ENCODE peak calls at places on chromosomes 5 and 9, in six cellular contexts. U is GM12891, N is HepG2, Z is GM12878, B is K562, O is H1. T is an unnamed sample.

GRCh38 chr5:34626036-34626435 is 30.1 kb upstream of the RAI14 start:
- DNase-seq in O (no peak), U (no peak), B (no peak), Z (no peak), N (no peak), T (no peak)

GRCh38 chr9:96408409-96409280 is 9.5 kb downstream of the ZNF367 start:
- DNase-seq in O (no peak), Z (no peak), U (no peak), B (no peak), N (peak), T (no peak)

GRCh38 chr5:138960145-138960692 is 85.1 kb upstream of the LRRTM2 start:
- DNase-seq in O (no peak), U (no peak), Z (no peak), B (no peak), N (no peak), T (no peak)

GRCh38 chr5:142017832-142018427 is 5.1 kb upstream of the GNPDA1 start:
- DNase-seq in B (no peak), Z (peak), O (no peak), N (no peak), U (no peak), T (no peak)

GRCh38 chr9:76082062-76082461 is 191.6 kb downstream of the PCSK5 start:
- DNase-seq in Z (no peak), U (no peak), B (no peak), O (no peak), N (no peak), T (no peak)

GRCh38 chr9:110189559-110190311 is 18.2 kb downstream of the C9orf152 start:
- DNase-seq in B (no peak), U (no peak), Z (no peak), N (no peak), O (no peak), T (no peak)

GRCh38 chr5:10990626-10991025 is 229.6 kb upstream of the DAP start:
- DNase-seq in Z (no peak), U (no peak), B (no peak), O (no peak), N (no peak), T (no peak)

GRCh38 chr9:113875917-113876805 is at the start of gene ZNF618:
- DNase-seq in B (peak), Z (no peak), N (no peak), O (peak), U (peak), T (peak)

GRCh38 chr5:72815580-72816296 is 723 bp upstream of the TNPO1 start:
- DNase-seq in B (no peak), N (no peak), U (no peak), O (no peak), Z (no peak), T (peak)

GRCh38 chr5:6434737-6435136 is 13.9 kb upstream of the UBE2QL1 start:
- DNase-seq in N (no peak), U (no peak), O (no peak), Z (no peak), B (no peak), T (no peak)

GRCh38 chr9:79940919-79941318 is 369.2 kb downstream of the TLE4 start:
- DNase-seq in U (no peak), B (no peak), O (no peak), N (no peak), Z (no peak), T (no peak)

GRCh38 chr9:77575785-77576184 is 72.3 kb downstream of the GNA14 start:
- DNase-seq in Z (no peak), N (no peak), O (no peak), B (peak), U (no peak), T (no peak)

GRCh38 chr5:38800515-38800914 is 45.3 kb upstream of the OSMR start:
- DNase-seq in O (no peak), N (no peak), U (no peak), Z (no peak), B (no peak), T (no peak)

GRCh38 chr5:87268126-87268969 is 665 bp downstream of the RASA1 start:
- DNase-seq in Z (peak), B (peak), U (peak), N (peak), O (peak), T (peak)

GRCh38 chr9:36900136-36900855 is 133.8 kb downstream of the PAX5 start:
- DNase-seq in U (no peak), B (peak), O (no peak), Z (no peak), N (no peak), T (no peak)

GRCh38 chr9:78235771-78236510 is at the start of gene CEP78:
- DNase-seq in Z (peak), O (peak), N (peak), B (peak), U (peak), T (peak)

GRCh38 chr5:94459915-94460314 is 158.5 kb downstream of the KIAA0825 start:
- DNase-seq in B (no peak), O (no peak), Z (no peak), U (no peak), N (no peak), T (no peak)

GRCh38 chr5:149837680-149838269 is 106.8 kb downstream of the PDE6A start:
- DNase-seq in B (peak), O (peak), N (peak), Z (no peak), U (no peak), T (no peak)

GRCh38 chr5:163385276-163385675 is 52.1 kb upstream of the CCNG1 start:
- DNase-seq in N (no peak), B (no peak), O (no peak), U (no peak), Z (no peak), T (no peak)

GRCh38 chr5:159100022-159100927 is 559 bp upstream of the EBF1 start:
- DNase-seq in N (no peak), U (peak), Z (peak), O (peak), B (peak), T (no peak)

GRCh38 chr5:159101689-159102088 is 2.0 kb upstream of the EBF1 start:
- DNase-seq in N (no peak), Z (no peak), U (no peak), B (no peak), O (no peak), T (no peak)

GRCh38 chr5:159102294-159102934 is 2.7 kb upstream of the EBF1 start:
- DNase-seq in O (no peak), N (no peak), U (no peak), Z (no peak), B (no peak), T (no peak)

GRCh38 chr5:159099049-159099760 is 511 bp downstream of the EBF1 start:
- DNase-seq in N (no peak), B (peak), U (no peak), O (peak), Z (no peak), T (no peak)

DNA sequence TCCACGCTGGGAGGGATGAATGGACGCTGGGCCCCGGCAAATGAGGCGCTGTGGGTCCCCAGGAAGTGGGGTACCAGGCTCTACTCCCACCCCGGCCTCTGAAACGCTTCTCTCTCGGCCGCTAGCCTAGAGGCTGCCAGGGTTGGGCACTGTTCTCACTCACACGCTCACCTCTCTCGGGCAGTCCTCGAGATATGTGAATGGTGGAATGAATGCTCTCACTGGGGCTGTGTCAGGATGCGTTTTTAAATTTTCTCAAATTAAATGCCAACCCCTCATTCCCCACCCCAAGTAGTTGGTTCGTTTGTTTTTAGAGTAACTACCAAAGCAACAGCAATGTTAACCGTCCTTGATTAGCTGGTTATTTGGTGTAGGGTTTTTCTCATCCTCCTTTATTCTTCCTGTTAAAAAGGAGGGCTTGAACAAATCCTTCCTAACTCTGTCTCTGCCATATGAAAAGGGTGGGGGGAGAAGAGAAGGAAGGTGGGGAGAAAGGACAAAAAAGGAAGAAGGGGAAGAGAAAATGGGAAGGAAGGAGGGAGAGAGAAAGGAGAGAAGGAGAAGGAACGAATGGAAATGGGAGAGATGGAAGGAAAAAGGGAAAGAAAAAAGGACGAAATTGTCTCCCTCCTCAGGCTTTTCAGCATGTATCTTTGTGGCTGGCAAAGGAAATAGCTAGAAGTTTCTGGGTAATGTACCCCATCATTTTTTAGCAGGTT is 1.4 kb upstream of the EBF1 start:
- DNase-seq in B (no peak), N (no peak), U (no peak), Z (no peak), O (no peak), T (no peak)
- TF ChIP-seq TAF1 in B (no peak), N (no peak), U (no peak), Z (no peak), O (no peak), T (no peak)

GRCh38 chr5:85293139-85293785 is 908.6 kb upstream of the EDIL3 start:
- DNase-seq in B (no peak), O (no peak), Z (no peak), U (no peak), N (peak), T (no peak)
- TF ChIP-seq POLR2A in B (no peak), O (no peak), Z (no peak), U (no peak), N (no peak), T (no peak)

GRCh38 chr5:181158869-181159268 is 11.5 kb downstream of the OR2V2 start:
- DNase-seq in U (no peak), O (no peak), B (peak), Z (no peak), N (no peak), T (no peak)

GRCh38 chr5:181159286-181160143 is 12.1 kb downstream of the OR2V2 start:
- DNase-seq in Z (no peak), O (peak), U (peak), B (peak), N (peak), T (peak)

GRCh38 chr5:181163487-181164075 is 16.2 kb downstream of the OR2V2 start:
- DNase-seq in Z (no peak), U (no peak), N (no peak), O (peak), B (peak), T (no peak)

GRCh38 chr5:181161534-181162175 is 14.3 kb downstream of the OR2V2 start:
- DNase-seq in N (no peak), O (no peak), Z (no peak), U (no peak), B (peak), T (no peak)

GRCh38 chr5:181160144-181160754 is 12.9 kb downstream of the OR2V2 start:
- DNase-seq in U (peak), N (no peak), O (peak), Z (no peak), B (peak), T (peak)
- TF ChIP-seq TAF1 in U (no peak), N (no peak), O (peak), Z (no peak), B (peak), T (no peak)

DNA sequence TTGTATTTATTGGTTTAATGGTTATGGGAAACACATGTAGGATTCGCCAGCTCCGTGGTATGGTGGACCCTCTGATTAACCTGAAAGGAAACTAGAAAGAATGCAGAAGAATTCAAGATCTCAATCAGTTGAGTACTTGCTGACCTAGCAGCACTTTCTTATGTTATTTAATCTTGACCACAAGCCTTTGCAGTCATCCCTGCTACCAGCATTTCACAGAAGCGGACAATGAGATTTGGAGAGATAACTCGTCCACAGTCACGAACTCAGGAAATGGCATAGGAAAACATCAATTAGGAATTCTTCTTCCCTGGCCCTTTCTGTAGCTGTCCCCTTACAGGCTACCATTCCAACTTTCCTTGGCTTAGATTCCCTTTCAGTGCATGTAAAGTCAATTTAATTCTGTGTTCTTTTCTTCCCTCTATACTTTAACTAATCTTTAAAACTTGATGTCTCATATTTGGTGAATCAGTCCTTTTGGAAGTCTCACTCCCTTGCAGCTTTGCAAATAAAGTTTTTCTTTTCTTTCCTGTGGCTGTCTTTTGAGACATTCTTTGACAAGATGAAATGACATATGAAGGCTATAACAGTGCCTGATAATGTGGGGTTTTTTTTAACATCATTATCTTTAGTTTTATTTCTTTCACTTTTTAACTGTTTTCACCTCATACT is 1.3 kb upstream of the SLC44A1 start:
- DNase-seq in O (no peak), N (no peak), Z (no peak), B (no peak), U (no peak), T (no peak)
- TF ChIP-seq POLR2A in O (no peak), N (no peak), Z (no peak), B (no peak), U (no peak), T (no peak)

GRCh38 chr9:16417749-16418148 is 452.7 kb downstream of the BNC2 start:
- DNase-seq in B (no peak), Z (no peak), N (no peak), O (no peak), U (no peak), T (no peak)
- TF ChIP-seq TAF1 in B (no peak), Z (no peak), N (no peak), O (no peak), U (no peak), T (no peak)

GRCh38 chr5:106876298-106876622 is 794.5 kb downstream of the EFNA5 start:
- DNase-seq in O (no peak), U (no peak), Z (no peak), N (no peak), B (no peak), T (no peak)

GRCh38 chr5:106874974-106875373 is 795.8 kb downstream of the EFNA5 start:
- DNase-seq in U (no peak), Z (no peak), N (no peak), O (no peak), B (no peak), T (no peak)

GRCh38 chr5:106875591-106876297 is 795.0 kb downstream of the EFNA5 start:
- DNase-seq in Z (no peak), U (no peak), O (peak), N (peak), B (peak), T (no peak)

GRCh38 chr5:106874531-106874930 is 796.2 kb downstream of the EFNA5 start:
- DNase-seq in N (no peak), O (no peak), U (no peak), B (no peak), Z (no peak), T (no peak)

DNA sequence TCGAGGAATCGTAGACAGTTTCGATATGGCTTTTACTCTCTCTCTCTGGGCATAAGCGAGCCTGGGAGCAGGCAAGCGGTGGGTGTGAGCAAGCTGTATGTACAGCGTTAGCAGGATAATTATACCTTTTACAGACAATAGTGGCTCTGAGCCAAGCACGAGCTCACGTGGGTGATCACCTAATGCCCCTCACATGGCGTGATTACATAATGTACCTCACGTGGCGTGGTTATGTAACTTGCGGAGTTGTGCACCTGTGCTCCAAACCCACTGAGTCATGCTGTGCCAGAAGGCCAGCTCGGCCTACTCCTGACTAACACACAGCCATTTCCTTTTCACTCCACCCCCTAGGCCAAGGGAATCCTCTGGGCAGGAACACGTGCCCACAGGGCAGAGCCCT is 797.2 kb downstream of the EFNA5 start:
- DNase-seq in O (no peak), Z (no peak), N (no peak), B (no peak), U (no peak), T (no peak)
- TF ChIP-seq POLR2A in O (no peak), Z (no peak), N (no peak), B (no peak), U (no peak), T (no peak)

T was measured in GM12892.